ENCODE peak calls at places on chromosome 22, in nine cellular contexts. R, I, L, X, Y, E, P, F and B are unnamed samples.

GRCh38 chr22:21845558-21846452 is 21.6 kb downstream of the MAPK1 start:
- DNase-seq in R (no peak), I (no peak), L (no peak), X (no peak), Y (no peak), E (no peak), P (no peak), F (no peak), B (no peak)

GRCh38 chr22:29073618-29074275 is 912 bp downstream of the KREMEN1 start:
- DNase-seq in R (peak; percentile 83), I (peak; percentile 43), L (peak; percentile 50), X (peak; percentile 72), Y (peak; percentile 9), E (peak; percentile 87), P (peak; percentile 63), F (peak; percentile 80), B (peak; percentile 64)

GRCh38 chr22:37843746-37844089 is 416 bp downstream of the ANKRD54 start:
- DNase-seq in R (no peak), I (peak; percentile 56), L (peak; percentile 16), X (no peak), Y (no peak), E (peak; percentile 94), P (peak; percentile 66), F (no peak), B (no peak)

GRCh38 chr22:28791841-28792490 is 8.4 kb downstream of the XBP1 start:
- DNase-seq in R (no peak), I (no peak), L (no peak), X (no peak), Y (no peak), E (no peak), P (no peak), F (no peak), B (no peak)

GRCh38 chr22:39375646-39376045 is 23.9 kb upstream of the TAB1 start:
- DNase-seq in R (no peak), I (no peak), L (no peak), X (no peak), Y (no peak), E (no peak), P (no peak), F (no peak), B (no peak)

GRCh38 chr22:45830531-45831245 is 146.3 kb downstream of the WNT7B start:
- DNase-seq in R (no peak), I (no peak), L (no peak), X (no peak), Y (peak; percentile 81), E (no peak), P (no peak), F (no peak), B (no peak)

GRCh38 chr22:38940985-38941384 is 16.4 kb upstream of the APOBEC3A start:
- DNase-seq in R (no peak), I (no peak), L (no peak), X (no peak), Y (peak; percentile 21), E (no peak), P (no peak), F (no peak), B (no peak)

GRCh38 chr22:43992331-43992821 is 31.7 kb upstream of the PARVB start:
- DNase-seq in R (no peak), I (no peak), L (no peak), X (no peak), Y (peak; percentile 72), E (no peak), P (no peak), F (no peak), B (peak; percentile 45)

GRCh38 chr22:37894939-37895670 is 11.0 kb upstream of the MICALL1 start:
- DNase-seq in R (peak; percentile 70), I (no peak), L (peak; percentile 57), X (no peak), Y (no peak), E (no peak), P (no peak), F (no peak), B (no peak)

GRCh38 chr22:44758354-44758969 is 6.1 kb downstream of the ARHGAP8 start:
- DNase-seq in R (no peak), I (no peak), L (no peak), X (no peak), Y (peak; percentile 68), E (peak; percentile 33), P (no peak), F (no peak), B (no peak)

GRCh38 chr22:41512421-41513194 is 31.7 kb downstream of the POLR3H start:
- DNase-seq in R (peak; percentile 86), I (peak; percentile 66), L (peak; percentile 52), X (no peak), Y (peak; percentile 74), E (no peak), P (no peak), F (no peak), B (no peak)

GRCh38 chr22:31973739-31974138 is 29.4 kb downstream of the YWHAH start:
- DNase-seq in R (no peak), I (no peak), L (no peak), X (peak; percentile 90), Y (no peak), E (no peak), P (peak; percentile 64), F (no peak), B (no peak)

GRCh38 chr22:37999640-38000272 is 15.4 kb upstream of the SOX10 start:
- DNase-seq in R (no peak), I (peak; percentile 79), L (peak; percentile 46), X (no peak), Y (peak; percentile 85), E (no peak), P (no peak), F (no peak), B (no peak)

GRCh38 chr22:32622004-32622761 is 147.6 kb downstream of the FBXO7 start:
- DNase-seq in R (peak; percentile 95), I (peak; percentile 40), L (no peak), X (no peak), Y (peak; percentile 90), E (peak; percentile 56), P (peak; percentile 18), F (no peak), B (no peak)

GRCh38 chr22:46203590-46203980 is 46.5 kb downstream of the CDPF1 start:
- DNase-seq in R (no peak), I (no peak), L (no peak), X (no peak), Y (no peak), E (no peak), P (no peak), F (no peak), B (no peak)

GRCh38 chr22:37409557-37409956 is 17.7 kb downstream of the ELFN2 start:
- DNase-seq in R (no peak), I (no peak), L (no peak), X (no peak), Y (no peak), E (no peak), P (no peak), F (no peak), B (no peak)

GRCh38 chr22:38315801-38316339 is 1.4 kb downstream of the CSNK1E start:
- DNase-seq in R (no peak), I (no peak), L (no peak), X (no peak), Y (no peak), E (peak; percentile 73), P (no peak), F (no peak), B (no peak)

GRCh38 chr22:45882881-45883810 is 93.8 kb downstream of the WNT7B start:
- DNase-seq in R (no peak), I (no peak), L (no peak), X (peak; percentile 43), Y (no peak), E (peak; percentile 64), P (peak; percentile 4), F (peak; percentile 42), B (peak; percentile 42)

GRCh38 chr22:29727248-29727551 is 7.4 kb downstream of the CABP7 start:
- DNase-seq in R (peak; percentile 84), I (peak; percentile 58), L (no peak), X (no peak), Y (no peak), E (no peak), P (peak; percentile 49), F (no peak), B (peak; percentile 56)

GRCh38 chr22:40323681-40324083 is 22.6 kb upstream of the ADSL start:
- DNase-seq in R (no peak), I (no peak), L (no peak), X (no peak), Y (no peak), E (no peak), P (no peak), F (no peak), B (no peak)

GRCh38 chr22:42994917-42995562 is 19.9 kb downstream of the PACSIN2 start:
- DNase-seq in R (no peak), I (no peak), L (peak; percentile 95), X (peak; percentile 74), Y (peak; percentile 94), E (no peak), P (peak; percentile 85), F (no peak), B (peak; percentile 65)

GRCh38 chr22:47878460-47878859 is 1116.0 kb downstream of the TBC1D22A start:
- DNase-seq in R (no peak), I (no peak), L (peak; percentile 53), X (no peak), Y (no peak), E (no peak), P (no peak), F (no peak), B (no peak)

GRCh38 chr22:27614291-27615007 is 187.1 kb downstream of the MN1 start:
- DNase-seq in R (no peak), I (no peak), L (no peak), X (no peak), Y (no peak), E (no peak), P (no peak), F (no peak), B (no peak)
- H3K4me3 ChIP-seq in R (no peak overlapping the region), I (peak overlapping the region; percentile 52), L (peak overlapping the region; percentile 15), X (no peak overlapping the region), Y (no peak overlapping the region), E (no peak overlapping the region), P (no peak overlapping the region), F (no peak overlapping the region), B (peak overlapping the region; percentile 21)

GRCh38 chr22:20418211-20418788 is 19.3 kb downstream of the SCARF2 start:
- DNase-seq in R (peak; percentile 88), I (peak; percentile 86), L (peak; percentile 70), X (peak; percentile 85), Y (peak; percentile 75), E (peak; percentile 94), P (peak; percentile 79), F (peak; percentile 91), B (peak; percentile 89)
- H3K27ac ChIP-seq in R (no peak overlapping the region), I (no peak overlapping the region), L (peak overlapping the region; percentile 45), X (no peak overlapping the region), Y (peak overlapping the region; percentile 39), E (no peak overlapping the region), P (no peak overlapping the region), F (no peak overlapping the region), B (peak overlapping the region; percentile 39)

GRCh38 chr22:36363378-36363931 is 24.3 kb downstream of the MYH9 start:
- DNase-seq in R (no peak), I (no peak), L (no peak), X (no peak), Y (no peak), E (no peak), P (peak; percentile 67), F (no peak), B (no peak)
- H3K4me1 ChIP-seq in R (peaks cover 84% of the 10 kb centered on the region), I (peaks cover 90% of the 10 kb centered on the region), L (peaks cover 68% of the 10 kb centered on the region), X (peaks cover 14% of the 10 kb centered on the region), Y (peaks cover 77% of the 10 kb centered on the region), E (peaks cover 98% of the 10 kb centered on the region), P (peaks cover 99% of the 10 kb centered on the region), F (peaks cover 98% of the 10 kb centered on the region), B (peaks cover 98% of the 10 kb centered on the region)

DNA sequence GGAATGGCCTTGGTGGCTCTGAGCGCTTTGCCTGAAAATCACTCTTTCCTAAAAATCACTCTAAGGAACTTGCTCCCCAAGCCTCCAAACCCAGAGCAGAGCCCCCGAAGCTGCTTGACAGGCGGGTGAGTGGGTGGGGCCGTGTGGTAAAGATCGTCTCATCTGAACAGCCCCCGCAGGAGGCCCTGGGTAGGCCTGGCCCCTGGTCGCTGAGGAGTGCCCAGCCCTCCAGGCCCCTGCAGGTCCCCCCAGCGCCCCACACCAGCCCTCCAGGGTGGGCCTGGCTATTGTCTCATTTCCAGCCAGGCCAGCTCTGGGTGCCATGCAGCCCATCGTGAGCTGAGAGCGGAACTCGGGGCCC is 17.2 kb upstream of the PIM3 start:
- DNase-seq in R (no peak), I (no peak), L (no peak), X (no peak), Y (no peak), E (no peak), P (no peak), F (no peak), B (no peak)
- H3K4me3 ChIP-seq in R (no peak overlapping the region), I (no peak overlapping the region), L (no peak overlapping the region), X (no peak overlapping the region), Y (no peak overlapping the region), E (no peak overlapping the region), P (no peak overlapping the region), F (no peak overlapping the region), B (no peak overlapping the region)